ENCODE peak calls at places on chromosomes 3 and 15, in ten cellular contexts. Z is cardiac fibroblast; T is AG04449; J is GM12891; C is endothelial cell; L is astrocyte of the spinal cord; I is T1000; Y is stimulated activated CD8-positive, alpha-beta memory T cell treated with anti-CD3 and anti-CD28 coated beads, Interleukin-2, amount 100 ng/mL, for 48 hours; H is ACHN; O is activated CD8-positive, alpha-beta memory T cell treated with anti-CD3 and anti-CD28 coated beads for 4 hours. X is an unnamed sample.
A peak's percentile ranks its signal among the peaks of the same experiment; 100 is the strongest.

GRCh38 chr15:69973102-69973714 is 124.5 kb downstream of the TLE3 start:
- DNase-seq in Z (peak; percentile 65), T (no peak), J (no peak), C (no peak), L (peak; percentile 36), I (no peak), Y (no peak), H (peak; percentile 52), O (no peak), X (peak; percentile 64)

GRCh38 chr3:194736896-194737600 is 51.4 kb downstream of the FAM43A start:
- DNase-seq in Z (no peak), T (no peak), J (peak; percentile 25), C (no peak), L (no peak), I (no peak), Y (no peak), H (no peak), O (no peak), X (no peak)

GRCh38 chr3:138374573-138375134 is 26.3 kb downstream of the MRAS start:
- DNase-seq in Z (no peak), T (no peak), J (no peak), C (no peak), L (no peak), I (no peak), Y (no peak), H (no peak), O (no peak), X (no peak)

GRCh38 chr15:33311312-33311971 is 675 bp downstream of the RYR3 start:
- DNase-seq in Z (peak; percentile 9), T (no peak), J (no peak), C (peak; percentile 19), L (no peak), I (no peak), Y (no peak), H (peak; percentile 22), O (no peak), X (no peak)

GRCh38 chr15:86572368-86572841 is 492.7 kb downstream of the AGBL1 start:
- DNase-seq in Z (no peak), T (no peak), J (no peak), C (no peak), L (no peak), I (no peak), Y (no peak), H (no peak), O (no peak), X (no peak)

GRCh38 chr15:73383310-73384185 is 14.8 kb upstream of the HCN4 start:
- DNase-seq in Z (no peak), T (no peak), J (no peak), C (no peak), L (no peak), I (no peak), Y (no peak), H (no peak), O (no peak), X (no peak)

GRCh38 chr3:32595318-32595717 is 24.7 kb upstream of the DYNC1LI1 start:
- DNase-seq in Z (no peak), T (no peak), J (no peak), C (no peak), L (no peak), I (no peak), Y (no peak), H (no peak), O (no peak), X (no peak)

GRCh38 chr3:122427857-122428471 is 12.1 kb upstream of the WDR5B start:
- DNase-seq in Z (peak; percentile 11), T (no peak), J (no peak), C (no peak), L (no peak), I (no peak), Y (no peak), H (no peak), O (no peak), X (no peak)

GRCh38 chr3:77323616-77324015 is 283.7 kb downstream of the ROBO2 start:
- DNase-seq in Z (no peak), T (no peak), J (no peak), C (no peak), L (no peak), I (no peak), Y (no peak), H (no peak), O (no peak), X (no peak)

GRCh38 chr3:185470323-185470722 is 28.5 kb downstream of the TMEM41A start:
- DNase-seq in Z (no peak), T (no peak), J (no peak), C (no peak), L (no peak), I (no peak), Y (no peak), H (no peak), O (no peak), X (no peak)

GRCh38 chr3:55143928-55144671 is 216.2 kb upstream of the LRTM1 start:
- DNase-seq in Z (peak; percentile 88), T (no peak), J (no peak), C (no peak), L (peak; percentile 77), I (no peak), Y (no peak), H (no peak), O (no peak), X (peak; percentile 86)